ENCODE peak calls at places on chromosomes 6 and 20, in nine cellular contexts. S is H9, R is NCI-H345, Q is tibial nerve, I is NAMALWA, Y is NCI-H1092 treated with DMSO at 0.1 percent for 48 hours, L is COR-L47, V is NCI-H146, H is omental fat pad. M is an unnamed sample.
A peak's percentile ranks its signal among the peaks of the same experiment; 100 is the strongest.

GRCh38 chr6:75824160-75824559 is 75.1 kb downstream of the MYO6 start:
- DNase-seq in Y (no peak), I (no peak), V (no peak), L (no peak), S (no peak), R (no peak), H (no peak), Q (no peak), M (no peak)

GRCh38 chr6:131182991-131183425 is 47.7 kb downstream of the AKAP7 start:
- DNase-seq in Q (peak; percentile 26), H (no peak), R (no peak), V (peak; percentile 78), L (peak; percentile 1), S (peak; percentile 49), Y (no peak), I (peak; percentile 75), M (peak; percentile 59)

GRCh38 chr6:37244430-37245310 is 12.9 kb upstream of the TBC1D22B start:
- DNase-seq in R (peak; percentile 94), V (peak; percentile 86), L (peak; percentile 97), I (no peak), Y (peak; percentile 80), Q (peak; percentile 91), H (peak; percentile 30), S (no peak), M (peak; percentile 100)

GRCh38 chr6:112988748-112989147 is 641.6 kb downstream of the RFPL4B start:
- DNase-seq in I (no peak), S (no peak), R (no peak), Q (no peak), Y (no peak), H (no peak), V (no peak), L (no peak), M (no peak)

GRCh38 chr6:37456816-37457560 is 24.0 kb downstream of the CMTR1 start:
- DNase-seq in Y (no peak), L (no peak), V (no peak), Q (no peak), R (no peak), H (no peak), S (no peak), I (no peak), M (peak; percentile 92)

GRCh38 chr20:49906101-49906604 is 9.2 kb downstream of the SPATA2 start:
- DNase-seq in S (no peak), I (no peak), H (no peak), V (no peak), Y (no peak), L (no peak), R (no peak), Q (no peak), M (no peak)

GRCh38 chr20:54156522-54156921 is 17.3 kb downstream of the CYP24A1 start:
- DNase-seq in L (no peak), Q (no peak), Y (no peak), H (no peak), V (no peak), R (no peak), I (no peak), S (no peak), M (no peak)

GRCh38 chr6:166673309-166673708 is 46.3 kb upstream of the RPS6KA2 start:
- DNase-seq in H (no peak), V (no peak), R (no peak), S (no peak), L (no peak), Q (no peak), I (no peak), Y (no peak), M (no peak)

GRCh38 chr6:37239511-37239910 is 18.1 kb upstream of the TBC1D22B start:
- DNase-seq in Q (no peak), R (no peak), V (no peak), H (no peak), I (no peak), S (no peak), Y (no peak), L (no peak), M (peak; percentile 85)

GRCh38 chr6:161353208-161353613 is 79.3 kb upstream of the AGPAT4 start:
- DNase-seq in S (peak; percentile 89), R (peak; percentile 59), L (peak; percentile 6), H (no peak), I (no peak), V (peak; percentile 91), Y (peak; percentile 81), Q (no peak), M (no peak)

GRCh38 chr20:50320910-50321796 is 130.5 kb downstream of the CEBPB start:
- DNase-seq in Y (no peak), L (no peak), R (no peak), V (no peak), S (peak; percentile 94), I (no peak), Q (peak; percentile 82), H (peak; percentile 75), M (peak; percentile 92)

GRCh38 chr6:39404312-39404711 is 81.8 kb upstream of the KCNK16 start:
- DNase-seq in Q (no peak), V (no peak), L (no peak), Y (no peak), S (no peak), H (no peak), I (no peak), R (no peak), M (no peak)

GRCh38 chr6:37205189-37205996 is 35.4 kb downstream of the PIM1 start:
- DNase-seq in L (no peak), R (no peak), Y (no peak), Q (no peak), V (no peak), S (no peak), I (no peak), H (no peak), M (no peak)

GRCh38 chr20:37228111-37228510 is 33.5 kb downstream of the GHRH start:
- DNase-seq in S (no peak), Y (no peak), V (no peak), I (no peak), H (no peak), L (no peak), R (no peak), Q (no peak), M (peak; percentile 65)

GRCh38 chr20:25195962-25196700 is 619 bp downstream of the ENTPD6 start:
- DNase-seq in H (no peak), S (peak; percentile 52), Q (no peak), I (peak; percentile 51), V (peak; percentile 80), Y (no peak), L (peak; percentile 54), R (peak; percentile 72), M (no peak)

GRCh38 chr20:50491926-50492634 is 18.1 kb upstream of the PTPN1 start:
- DNase-seq in R (peak; percentile 45), H (no peak), S (no peak), V (peak; percentile 49), Q (no peak), I (no peak), L (peak; percentile 41), Y (no peak), M (peak; percentile 81)

GRCh38 chr20:61938839-61939690 is 126.6 kb downstream of the TAF4 start:
- DNase-seq in Y (no peak), I (no peak), R (no peak), V (no peak), H (no peak), L (no peak), S (no peak), Q (no peak), M (no peak)

GRCh38 chr6:55916188-55916587 is 40.8 kb upstream of the BMP5 start:
- DNase-seq in V (no peak), L (no peak), Q (no peak), R (no peak), I (no peak), S (no peak), H (no peak), Y (no peak), M (peak; percentile 32)

GRCh38 chr20:18304618-18305017 is 16.3 kb downstream of the ZNF133 start:
- DNase-seq in Q (no peak), H (no peak), V (no peak), Y (no peak), I (peak; percentile 16), L (no peak), S (no peak), R (no peak), M (no peak)

GRCh38 chr6:105564503-105564902 is 161.6 kb upstream of the PREP start:
- DNase-seq in I (no peak), Y (no peak), H (no peak), V (no peak), L (no peak), R (no peak), Q (no peak), S (no peak), M (no peak)

GRCh38 chr6:150490586-150490985 is 109.1 kb upstream of the PLEKHG1 start:
- DNase-seq in Y (no peak), Q (no peak), L (no peak), H (no peak), S (no peak), V (no peak), I (no peak), R (no peak), M (no peak)

GRCh38 chr20:4936392-4936850 is 64.9 kb downstream of the SLC23A2 start:
- DNase-seq in V (no peak), R (no peak), Q (no peak), H (no peak), Y (no peak), I (no peak), L (no peak), S (no peak), M (no peak)

GRCh38 chr6:119742188-119742803 is 392.7 kb upstream of the MAN1A1 start:
- DNase-seq in S (peak; percentile 73), I (peak; percentile 85), Y (no peak), L (peak; percentile 33), V (peak; percentile 23), Q (peak; percentile 81), H (peak; percentile 41), R (peak; percentile 28), M (peak; percentile 63)

GRCh38 chr6:105898286-105898685 is 187.8 kb upstream of the PRDM1 start:
- DNase-seq in I (no peak), Q (no peak), V (no peak), L (no peak), R (no peak), H (no peak), S (no peak), Y (no peak), M (peak; percentile 35)

GRCh38 chr20:44089987-44090674 is 96.9 kb downstream of the JPH2 start:
- DNase-seq in S (no peak), R (no peak), Q (no peak), Y (no peak), V (peak; percentile 32), H (no peak), I (peak; percentile 81), L (no peak), M (peak; percentile 61)

GRCh38 chr6:82410151-82410621 is 46.6 kb downstream of the TPBG start:
- DNase-seq in R (no peak), L (no peak), S (no peak), V (no peak), H (no peak), Y (no peak), Q (no peak), I (no peak), M (peak; percentile 59)

GRCh38 chr6:37314803-37315515 is 38.8 kb upstream of the RNF8 start:
- DNase-seq in Y (peak; percentile 12), H (no peak), R (no peak), V (peak; percentile 36), L (no peak), S (peak; percentile 71), I (peak; percentile 68), Q (no peak), M (peak; percentile 46)

GRCh38 chr20:56631318-56631989 is 2.3 kb downstream of the TFAP2C start:
- DNase-seq in Q (no peak), S (no peak), R (no peak), Y (no peak), H (no peak), V (no peak), I (no peak), L (no peak), M (no peak)

GRCh38 chr6:45590751-45591184 is 213.0 kb upstream of the SUPT3H start:
- DNase-seq in Q (no peak), L (no peak), H (no peak), Y (no peak), S (no peak), I (no peak), V (no peak), R (no peak), M (peak; percentile 51)

GRCh38 chr6:105459884-105460283 is 57.0 kb upstream of the PREP start:
- DNase-seq in H (no peak), Y (no peak), V (no peak), S (no peak), Q (no peak), R (no peak), L (no peak), I (no peak), M (peak; percentile 80)

GRCh38 chr6:1608222-1608975 is 1.3 kb upstream of the FOXC1 start:
- DNase-seq in H (no peak), L (no peak), S (no peak), Y (no peak), R (no peak), I (no peak), Q (no peak), V (no peak), M (no peak)

M was measured in fibroblast of the aortic adventitia.